ENCODE peak calls at places on chromosomes 12 and 14, in seven cellular contexts. F, A, Z, N, C, W and M are unnamed samples.

GRCh38 chr14:50667491-50668007 is 557 bp downstream of the SAV1 start:
- DNase-seq in C (no peak), A (no peak), N (no peak), Z (no peak), F (no peak), W (no peak), M (no peak)

GRCh38 chr12:8145754-8146415 is 10.9 kb upstream of the ZNF705A start:
- DNase-seq in N (peak), A (peak), C (peak), W (no peak), F (peak), Z (peak), M (peak)

GRCh38 chr12:28057856-28058615 is 85.5 kb upstream of the PTHLH start:
- DNase-seq in Z (no peak), F (peak), W (no peak), N (peak), C (no peak), A (no peak), M (no peak)

GRCh38 chr12:127343941-127344340 is 923.0 kb upstream of the TMEM132C start:
- DNase-seq in F (peak), W (no peak), Z (no peak), A (peak), N (peak), C (no peak), M (no peak)

GRCh38 chr12:97235102-97235501 is 227.5 kb upstream of the RMST start:
- DNase-seq in C (no peak), A (no peak), F (no peak), N (no peak), Z (no peak), W (no peak), M (no peak)

GRCh38 chr12:111785651-111786050 is 18.9 kb downstream of the ALDH2 start:
- DNase-seq in A (peak), W (no peak), C (no peak), Z (no peak), F (peak), N (peak), M (peak)

GRCh38 chr12:96274331-96274730 is 80.2 kb downstream of the ELK3 start:
- DNase-seq in C (no peak), F (peak), W (no peak), Z (no peak), A (peak), N (peak), M (peak)

GRCh38 chr12:126966498-126966897 is 1300.5 kb upstream of the TMEM132C start:
- DNase-seq in C (no peak), Z (no peak), A (no peak), N (no peak), W (no peak), F (no peak), M (no peak)

GRCh38 chr12:124489915-124490583 is 77.4 kb downstream of the NCOR2 start:
- DNase-seq in A (no peak), N (no peak), Z (no peak), F (no peak), C (peak), W (no peak), M (no peak)

GRCh38 chr12:54024127-54024526 is 4.1 kb upstream of the HOXC6 start:
- DNase-seq in N (no peak), Z (no peak), C (no peak), F (no peak), W (no peak), A (no peak), M (no peak)

GRCh38 chr14:70789961-70790360 is 19.4 kb downstream of the MAP3K9 start:
- DNase-seq in N (no peak), W (no peak), F (no peak), Z (no peak), C (no peak), A (no peak), M (no peak)

GRCh38 chr12:6867407-6868210 is at the start of gene TPI1:
- DNase-seq in F (peak), C (peak), A (peak), Z (peak), N (peak), W (no peak), M (peak)

GRCh38 chr14:61569308-61569707 is 126.0 kb upstream of the HIF1A start:
- DNase-seq in N (no peak), F (no peak), W (no peak), A (no peak), C (no peak), Z (no peak), M (no peak)

GRCh38 chr12:128801879-128802391 is 21.8 kb downstream of the SLC15A4 start:
- DNase-seq in N (peak), Z (no peak), W (no peak), A (peak), F (no peak), C (no peak), M (peak)

GRCh38 chr14:63713765-63714164 is 14.1 kb downstream of the SGPP1 start:
- DNase-seq in F (peak), Z (no peak), C (no peak), N (peak), W (no peak), A (peak), M (peak)

GRCh38 chr12:102439391-102440108 is 40.8 kb downstream of the IGF1 start:
- DNase-seq in W (no peak), N (no peak), C (no peak), F (no peak), A (no peak), Z (no peak), M (peak)

GRCh38 chr14:79598339-79598738 is 613.0 kb downstream of the DIO2 start:
- DNase-seq in F (peak), Z (no peak), A (peak), C (no peak), W (no peak), N (peak), M (peak)

GRCh38 chr12:45209784-45210183 is 6.1 kb upstream of the ANO6 start:
- DNase-seq in C (no peak), F (no peak), W (no peak), N (no peak), A (no peak), Z (no peak), M (no peak)

GRCh38 chr12:1448321-1448720 is 146.1 kb downstream of the FBXL14 start:
- DNase-seq in W (no peak), Z (no peak), C (no peak), F (no peak), N (no peak), A (no peak), M (no peak)

GRCh38 chr14:95346820-95347219 is 27.1 kb upstream of the CLMN start:
- DNase-seq in C (no peak), N (peak), A (peak), Z (no peak), F (no peak), W (no peak), M (no peak)

GRCh38 chr12:51972849-51973273 is 21.4 kb downstream of the ACVR1B start:
- DNase-seq in W (peak), N (peak), F (peak), Z (peak), C (peak), A (peak), M (peak)

GRCh38 chr14:100400115-100400514 is 77.0 kb downstream of the SLC25A47 start:
- DNase-seq in W (no peak), N (no peak), F (no peak), A (no peak), Z (no peak), C (no peak), M (no peak)

GRCh38 chr12:57738142-57738474 is 434 bp downstream of the AGAP2 start:
- DNase-seq in W (no peak), Z (no peak), C (peak), N (no peak), F (no peak), A (no peak), M (no peak)

GRCh38 chr14:43988989-43989388 is 518.1 kb downstream of the FSCB start:
- DNase-seq in Z (no peak), F (no peak), N (no peak), A (no peak), C (no peak), W (no peak), M (no peak)

GRCh38 chr12:109219938-109220337 is 89.1 kb downstream of the FOXN4 start:
- DNase-seq in W (no peak), Z (no peak), F (no peak), A (no peak), N (no peak), C (no peak), M (no peak)

GRCh38 chr12:54689034-54689372 is 40.8 kb upstream of the DCD start:
- DNase-seq in C (no peak), F (no peak), Z (no peak), W (no peak), A (no peak), N (no peak), M (no peak)

GRCh38 chr14:104382361-104383087 is 197.0 kb upstream of the C14orf180 start:
- DNase-seq in F (no peak), W (no peak), N (no peak), Z (no peak), A (no peak), C (peak), M (no peak)

GRCh38 chr12:52020539-52021336 is 14.0 kb downstream of the TAMALIN start:
- DNase-seq in F (peak), A (peak), Z (no peak), C (peak), N (peak), W (peak), M (no peak)

GRCh38 chr12:95205685-95206084 is 11.6 kb downstream of the FGD6 start:
- DNase-seq in Z (no peak), A (peak), W (peak), C (no peak), F (peak), N (peak), M (peak)

GRCh38 chr14:23640524-23641141 is 4.5 kb downstream of the DHRS2 start:
- DNase-seq in W (peak), Z (peak), A (peak), F (peak), N (peak), C (peak), M (peak)

GRCh38 chr14:59632381-59632780 is 55.8 kb upstream of the CCDC175 start:
- DNase-seq in W (peak), F (peak), C (no peak), A (peak), N (peak), Z (no peak), M (no peak)

GRCh38 chr12:121009744-121010143 is 6.5 kb downstream of the C12orf43 start:
- DNase-seq in C (no peak), Z (no peak), N (peak), A (peak), F (peak), W (no peak), M (peak)

GRCh38 chr12:110846615-110847566 is at the start of gene CCDC63:
- DNase-seq in W (peak), N (peak), Z (peak), A (peak), F (peak), C (peak), M (peak)

GRCh38 chr12:55728185-55728931 is 451 bp downstream of the CD63 start:
- DNase-seq in Z (peak), F (peak), A (no peak), N (peak), W (peak), C (peak), M (peak)

GRCh38 chr14:54355698-54356097 is 41.1 kb upstream of the CDKN3 start:
- DNase-seq in A (no peak), N (no peak), W (no peak), C (no peak), F (no peak), Z (no peak), M (no peak)

GRCh38 chr14:37247777-37248461 is 50.2 kb downstream of the MIPOL1 start:
- DNase-seq in C (no peak), W (no peak), N (no peak), A (no peak), Z (no peak), F (no peak), M (no peak)

GRCh38 chr12:59459966-59460365 is 135.9 kb upstream of the SLC16A7 start:
- DNase-seq in F (peak), Z (no peak), N (peak), A (peak), C (no peak), W (no peak), M (peak)
- H3K4me3 ChIP-seq in F (no peak), Z (no peak), N (no peak), A (no peak), C (no peak), W (no peak), M (no peak)

GRCh38 chr12:131862084-131862441 is 32.4 kb upstream of the ULK1 start:
- DNase-seq in C (no peak), F (no peak), A (no peak), Z (no peak), W (no peak), N (no peak), M (no peak)

GRCh38 chr12:131862600-131862993 is 31.8 kb upstream of the ULK1 start:
- DNase-seq in W (no peak), N (no peak), F (no peak), Z (no peak), C (no peak), A (no peak), M (no peak)

GRCh38 chr12:131861261-131862083 is 33.0 kb upstream of the ULK1 start:
- DNase-seq in F (no peak), N (no peak), W (no peak), Z (no peak), A (no peak), C (no peak), M (no peak)

GRCh38 chr12:131862994-131863710 is 31.3 kb upstream of the ULK1 start:
- DNase-seq in W (no peak), Z (no peak), F (no peak), N (no peak), A (no peak), C (no peak), M (no peak)

GRCh38 chr12:131860472-131861260 is 32.5 kb downstream of the MMP17 start:
- DNase-seq in N (peak), A (peak), C (peak), Z (peak), W (peak), F (peak), M (peak)
- H3K4me3 ChIP-seq in N (no peak), A (no peak), C (no peak), Z (no peak), W (no peak), F (no peak), M (peak)

GRCh38 chr14:53127832-53128231 is 25.3 kb downstream of the DDHD1 start:
- DNase-seq in N (no peak), Z (no peak), F (no peak), W (no peak), C (no peak), A (no peak), M (no peak)

GRCh38 chr14:53128303-53128702 is 24.8 kb downstream of the DDHD1 start:
- DNase-seq in Z (no peak), A (no peak), F (peak), N (no peak), W (no peak), C (no peak), M (no peak)

GRCh38 chr14:53124778-53125177 is 28.3 kb downstream of the DDHD1 start:
- DNase-seq in C (no peak), N (no peak), F (no peak), W (no peak), A (peak), Z (no peak), M (no peak)

GRCh38 chr14:53127151-53127550 is 26.0 kb downstream of the DDHD1 start:
- DNase-seq in Z (no peak), C (no peak), W (no peak), F (no peak), A (no peak), N (no peak), M (no peak)

GRCh38 chr14:53126705-53127104 is 26.4 kb downstream of the DDHD1 start:
- DNase-seq in W (no peak), Z (no peak), A (peak), N (peak), C (no peak), F (peak), M (no peak)
- H3K4me3 ChIP-seq in W (peak), Z (peak), A (peak), N (no peak), C (no peak), F (peak), M (peak)

GRCh38 chr14:91837076-91837475 is 30.3 kb downstream of the TC2N start:
- DNase-seq in Z (no peak), C (no peak), A (no peak), W (no peak), N (no peak), F (no peak), M (no peak)
- H3K4me3 ChIP-seq in Z (peak), C (peak), A (no peak), W (peak), N (no peak), F (no peak), M (no peak)

GRCh38 chr12:21613931-21614330 is 9.3 kb upstream of the GYS2 start:
- DNase-seq in A (peak), N (peak), F (no peak), W (no peak), Z (no peak), C (no peak), M (no peak)
- H3K4me3 ChIP-seq in A (no peak), N (no peak), F (no peak), W (no peak), Z (no peak), C (no peak), M (no peak)

GRCh38 chr12:85527192-85527591 is 247.2 kb downstream of the ALX1 start:
- DNase-seq in F (no peak), C (no peak), A (no peak), Z (no peak), N (no peak), W (no peak), M (no peak)

GRCh38 chr12:85529896-85530295 is 249.9 kb downstream of the ALX1 start:
- DNase-seq in Z (no peak), A (no peak), N (no peak), F (no peak), C (no peak), W (no peak), M (no peak)

GRCh38 chr12:85531345-85531744 is 251.3 kb downstream of the ALX1 start:
- DNase-seq in A (no peak), W (no peak), Z (no peak), F (no peak), C (no peak), N (no peak), M (no peak)

GRCh38 chr12:85530486-85530885 is 250.5 kb downstream of the ALX1 start:
- DNase-seq in N (no peak), Z (no peak), A (no peak), C (no peak), W (no peak), F (no peak), M (no peak)
- H3K4me3 ChIP-seq in N (no peak), Z (no peak), A (no peak), C (no peak), W (no peak), F (no peak), M (no peak)

GRCh38 chr12:29499235-29499634 is 1.7 kb upstream of the OVCH1 start:
- DNase-seq in A (no peak), W (no peak), F (no peak), N (peak), C (no peak), Z (no peak), M (no peak)
- H3K4me3 ChIP-seq in A (no peak), W (no peak), F (no peak), N (no peak), C (no peak), Z (no peak), M (no peak)

GRCh38 chr12:90690120-90690519 is 264.9 kb downstream of the CCER1 start:
- DNase-seq in Z (no peak), C (no peak), W (no peak), N (no peak), F (no peak), A (no peak), M (no peak)

DNA sequence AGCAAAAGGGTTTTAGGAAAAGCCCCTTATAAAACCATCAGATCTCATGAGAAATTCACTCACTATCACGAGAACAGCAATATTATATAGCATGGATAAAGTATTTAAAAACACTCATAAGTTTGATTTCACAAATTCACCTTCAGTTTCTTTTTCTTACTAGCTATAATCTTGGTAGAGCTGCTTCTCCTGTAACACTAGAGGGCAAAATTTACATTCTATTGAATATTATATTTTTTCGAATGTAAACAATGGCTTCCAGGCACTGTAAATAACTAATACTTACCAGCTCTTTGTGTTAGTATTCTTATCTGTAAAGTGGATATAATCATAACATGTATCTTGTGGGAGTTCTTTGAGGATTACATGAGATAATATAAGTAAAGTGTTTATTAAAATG is 259.6 kb downstream of the CCER1 start:
- DNase-seq in W (no peak), N (peak), A (peak), C (no peak), F (peak), Z (no peak), M (no peak)
- H3K4me3 ChIP-seq in W (no peak), N (no peak), A (no peak), C (no peak), F (no peak), Z (no peak), M (no peak)

DNA sequence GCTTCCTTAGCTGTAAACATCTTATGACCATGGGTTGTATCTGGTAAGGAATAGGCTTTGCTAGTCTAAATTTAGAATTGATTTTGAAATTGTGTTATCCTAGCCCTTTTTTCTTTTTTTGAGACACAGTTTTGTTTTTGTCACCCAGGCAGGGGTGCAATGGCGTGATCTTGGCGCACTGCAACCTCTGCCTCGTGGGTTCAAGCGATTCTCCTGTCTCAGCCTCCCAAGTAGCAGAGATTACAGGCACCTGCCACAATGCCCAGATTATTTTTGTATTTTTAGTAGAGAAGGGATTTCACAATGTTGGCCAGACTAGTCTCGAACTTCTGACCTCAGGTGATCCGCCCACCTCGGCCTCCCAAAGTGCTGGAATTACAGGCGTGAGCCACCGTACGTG is 2.4 kb upstream of the TUBA1B start:
- DNase-seq in A (no peak), Z (no peak), W (no peak), F (no peak), C (no peak), N (no peak), M (no peak)
- H3K4me3 ChIP-seq in A (no peak), Z (no peak), W (no peak), F (peak), C (no peak), N (no peak), M (no peak)